ENCODE peak calls at places on chromosomes 11 and 22, in four cellular contexts. C is breast epithelium, A is body of pancreas, J is heart left ventricle. F is an unnamed sample. For H3K4me1, the result is how much of the 10 kb centered on the place peaks cover.

GRCh38 chr11:123451183-123451907 is 21.3 kb downstream of the GRAMD1B start:
- DNase-seq in A (no peak), C (no peak), J (no peak), F (no peak)

GRCh38 chr11:10329935-10330334 is 25.1 kb downstream of the ADM start:
- DNase-seq in J (no peak), A (no peak), C (no peak), F (no peak)

GRCh38 chr11:121630041-121630440 is 177.3 kb upstream of the SORL1-AS1 start:
- DNase-seq in C (no peak), A (no peak), J (no peak), F (no peak)

GRCh38 chr11:124075841-124076571 is 34.9 kb upstream of the OR10G7 start:
- DNase-seq in C (no peak), J (no peak), A (peak), F (no peak)

GRCh38 chr11:65646921-65647701 is 9.2 kb downstream of the SIPA1 start:
- DNase-seq in A (peak), J (no peak), C (peak), F (no peak)

GRCh38 chr11:73012121-73012863 is 129.8 kb downstream of the FCHSD2 start:
- DNase-seq in J (no peak), A (no peak), C (no peak), F (no peak)

GRCh38 chr22:21866821-21867527 is 471 bp downstream of the MAPK1 start:
- DNase-seq in C (no peak), J (peak), A (peak), F (no peak)

GRCh38 chr22:46757104-46757503 is 5.3 kb upstream of the TBC1D22A start:
- DNase-seq in C (no peak), J (no peak), A (no peak), F (no peak)

GRCh38 chr22:39556970-39557811 is 13.4 kb upstream of the CACNA1I start:
- DNase-seq in A (no peak), C (no peak), J (no peak), F (no peak)

GRCh38 chr11:111162306-111162705 is 83.2 kb upstream of the POU2AF2 start:
- DNase-seq in J (no peak), C (no peak), A (no peak), F (no peak)

GRCh38 chr11:87425943-87426342 is 388.2 kb downstream of the TMEM135 start:
- DNase-seq in C (no peak), A (no peak), J (no peak), F (no peak)

GRCh38 chr11:77473001-77473800 is 693 bp downstream of the PAK1 start:
- DNase-seq in A (peak), J (peak), C (peak), F (peak)

GRCh38 chr11:128575174-128575955 is 12.0 kb downstream of the ETS1 start:
- DNase-seq in A (no peak), C (no peak), J (no peak), F (no peak)

GRCh38 chr11:62705401-62705800 is 1.8 kb downstream of the BSCL2 start:
- DNase-seq in C (no peak), J (no peak), A (peak), F (no peak)

GRCh38 chr22:48299801-48300200 is 1527.9 kb downstream of the BRD1 start:
- DNase-seq in A (no peak), C (no peak), J (no peak), F (no peak)

GRCh38 chr11:23134627-23135026 is 274.4 kb upstream of the CCDC179 start:
- DNase-seq in A (no peak), J (no peak), C (no peak), F (no peak)

GRCh38 chr11:73230276-73230875 is 12.3 kb downstream of the P2RY2 start:
- DNase-seq in J (peak), A (no peak), C (peak), F (peak)

GRCh38 chr11:58592760-58593472 is 14.1 kb downstream of the ZFP91 start:
- DNase-seq in C (no peak), A (peak), J (no peak), F (peak)

GRCh38 chr22:37254867-37255233 is 10.8 kb upstream of the RAC2 start:
- DNase-seq in J (no peak), C (no peak), A (no peak), F (no peak)

GRCh38 chr11:1152316-1153104 is 5.2 kb upstream of the MUC5AC start:
- DNase-seq in A (no peak), J (no peak), C (peak), F (no peak)

GRCh38 chr22:38317995-38318715 is 922 bp upstream of the CSNK1E start:
- DNase-seq in A (peak), J (peak), C (peak), F (peak)

GRCh38 chr11:77175021-77175842 is 47.2 kb downstream of the MYO7A start:
- DNase-seq in A (no peak), C (no peak), J (no peak), F (peak)

GRCh38 chr11:76609736-76610370 is 60.7 kb downstream of the LRRC32 start:
- DNase-seq in J (peak), A (no peak), C (no peak), F (no peak)

GRCh38 chr11:79100093-79100704 is 340.6 kb downstream of the TENM4 start:
- DNase-seq in C (no peak), J (no peak), A (peak), F (no peak)

GRCh38 chr11:78742430-78742829 is 167.8 kb upstream of the NARS2 start:
- DNase-seq in A (peak), J (peak), C (peak), F (peak)

GRCh38 chr22:49481651-49482399 is 345.8 kb downstream of the BRD1 start:
- DNase-seq in C (no peak), A (no peak), J (no peak), F (no peak)

GRCh38 chr11:77073328-77074001 is 6.7 kb downstream of the CAPN5 start:
- DNase-seq in C (peak), J (peak), A (peak), F (peak)

GRCh38 chr11:118530683-118531596 is at the start of gene TMEM25:
- DNase-seq in A (peak), J (peak), C (peak), F (peak)

GRCh38 chr22:32444068-32444467 is 20.2 kb downstream of the BPIFC start:
- DNase-seq in A (no peak), C (no peak), J (no peak), F (no peak)

GRCh38 chr11:126105748-126106080 is 43.0 kb upstream of the CDON start:
- DNase-seq in A (no peak), C (no peak), J (no peak), F (no peak)

GRCh38 chr11:126102436-126102894 is 39.8 kb upstream of the CDON start:
- DNase-seq in A (peak), C (no peak), J (peak), F (no peak)

GRCh38 chr11:126105022-126105747 is 42.5 kb upstream of the CDON start:
- DNase-seq in A (no peak), C (no peak), J (no peak), F (no peak)

GRCh38 chr11:126103150-126103549 is 40.5 kb upstream of the CDON start:
- DNase-seq in J (no peak), A (no peak), C (no peak), F (no peak)

DNA sequence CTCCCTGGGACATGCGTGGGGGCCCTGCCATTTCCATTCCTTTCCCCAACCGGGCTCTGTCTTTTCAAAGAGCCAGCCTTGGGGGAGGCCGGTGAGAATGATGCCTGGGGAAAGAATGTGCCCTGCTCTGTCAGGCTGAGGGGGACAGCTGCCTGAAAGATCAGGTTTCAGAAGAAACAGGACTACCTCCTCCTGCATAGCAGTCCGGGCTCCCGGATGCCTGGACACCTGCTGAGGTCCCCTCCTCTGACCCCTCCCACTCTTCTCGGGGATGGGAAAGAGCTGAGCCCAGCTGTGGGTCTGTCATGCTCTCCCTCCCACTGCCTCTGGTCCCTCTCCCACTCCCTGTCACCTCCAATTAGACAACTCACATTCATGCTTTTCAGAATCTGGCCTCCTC is 41.8 kb upstream of the CDON start:
- DNase-seq in A (no peak), J (no peak), C (no peak), F (no peak)
- H3K4me1 ChIP-seq in A (under half), J (under half), C (under half), F (under half)

GRCh38 chr22:36227396-36227795 is 11.9 kb downstream of the APOL2 start:
- DNase-seq in A (no peak), J (no peak), C (no peak), F (no peak)
- H3K4me1 ChIP-seq in A (under half), J (under half), C (under half), F (under half)

GRCh38 chr11:47121056-47121455 is 55.6 kb downstream of the ARFGAP2 start:
- DNase-seq in A (no peak), J (no peak), C (no peak), F (no peak)
- H3K4me1 ChIP-seq in A (under half), J (under half), C (under half), F (under half)

DNA sequence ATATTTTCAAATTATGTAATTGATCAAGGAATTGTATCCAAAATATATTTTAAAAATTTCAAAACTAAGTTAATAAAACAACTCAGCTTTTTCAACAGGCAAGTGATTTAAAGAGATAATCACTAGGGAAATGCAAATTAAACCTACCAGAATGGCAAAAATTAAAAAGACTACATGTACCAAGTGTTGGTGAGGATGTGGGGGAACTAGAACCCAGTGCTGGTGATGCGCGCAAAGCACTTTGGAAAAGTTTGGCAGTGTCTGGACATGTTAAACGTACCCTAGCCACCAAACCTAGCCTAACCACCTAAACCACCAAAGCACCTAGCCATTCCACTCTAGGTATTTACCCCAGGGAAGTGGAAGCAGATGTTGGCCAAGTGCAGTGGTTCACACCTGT is 22.9 kb downstream of the PACSIN2 start:
- DNase-seq in C (no peak), A (no peak), J (no peak), F (no peak)
- H3K4me1 ChIP-seq in C (under half), A (half or more), J (under half), F (half or more)

GRCh38 chr11:12246169-12246568 is 131.2 kb upstream of the PARVA start:
- DNase-seq in A (peak), C (no peak), J (no peak), F (no peak)
- H3K4me1 ChIP-seq in A (half or more), C (under half), J (half or more), F (under half)

DNA sequence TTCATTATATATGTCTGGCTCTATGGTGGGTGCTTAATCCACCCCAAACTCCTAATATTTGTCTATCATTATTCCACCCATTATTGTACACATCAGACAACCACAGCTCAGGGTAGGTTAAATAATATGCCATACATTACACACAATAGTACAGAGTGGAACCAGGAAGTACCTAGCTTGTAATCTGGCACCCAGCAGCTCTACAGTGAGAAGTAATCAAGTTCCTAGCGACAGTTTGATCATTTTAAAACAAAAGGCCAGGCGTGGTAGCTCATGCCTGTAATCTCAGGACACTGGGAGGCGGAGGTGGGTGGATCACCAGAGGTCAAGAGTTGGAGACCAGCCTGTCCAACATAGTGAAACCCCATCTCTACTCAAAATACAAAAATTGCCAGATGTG is 141.0 kb downstream of the LARGE1 start:
- DNase-seq in A (no peak), C (no peak), J (no peak), F (no peak)
- H3K4me1 ChIP-seq in A (under half), C (under half), J (under half), F (under half)

GRCh38 chr22:45316796-45317526 is 7.2 kb downstream of the FAM118A start:
- DNase-seq in C (no peak), J (no peak), A (no peak), F (peak)

GRCh38 chr22:45319319-45319675 is 9.6 kb downstream of the FAM118A start:
- DNase-seq in C (no peak), J (no peak), A (no peak), F (no peak)

GRCh38 chr22:45318558-45319318 is 9.0 kb downstream of the FAM118A start:
- DNase-seq in J (no peak), C (no peak), A (no peak), F (no peak)

GRCh38 chr22:45317551-45318167 is 7.9 kb downstream of the FAM118A start:
- DNase-seq in A (no peak), C (peak), J (peak), F (peak)

DNA sequence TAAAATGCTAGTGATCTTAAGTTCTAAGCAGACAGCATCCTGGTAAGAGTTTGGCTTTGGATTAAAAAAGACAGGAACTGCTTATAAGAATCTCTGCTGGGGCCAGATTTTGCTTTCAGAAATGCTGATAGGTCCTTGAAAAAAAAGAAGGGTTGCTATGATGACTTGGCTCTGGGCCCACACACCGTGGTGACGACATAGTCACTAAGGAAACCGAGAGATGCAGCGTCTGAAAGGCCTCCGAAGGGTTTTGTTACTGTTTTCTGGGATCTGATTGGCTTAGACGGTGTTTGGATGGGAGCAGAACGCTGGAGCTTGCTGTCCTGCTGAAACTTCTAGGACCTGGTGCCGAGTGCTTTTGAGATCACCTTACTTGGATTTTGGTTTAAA is 8.4 kb downstream of the FAM118A start:
- DNase-seq in C (peak), A (peak), J (peak), F (no peak)
- H3K4me1 ChIP-seq in C (under half), A (under half), J (half or more), F (under half)